ENCODE peak calls at places on chromosomes 2 and 18, in ten cellular contexts. G is HL-60, E is psoas muscle, R is OCI-LY7, L is HFFc6, J is hepatocyte, X is heart right ventricle, D is Peyer's patch, N is mammary epithelial cell, O is right lobe of liver. V is an unnamed sample.

GRCh38 chr2:206218792-206219509 is 55.5 kb upstream of the ZDBF2 start:
- DNase-seq in G (no peak), D (no peak), R (no peak), L (no peak), O (no peak), E (no peak), J (no peak), X (no peak), N (no peak), V (no peak)

GRCh38 chr2:240410808-240411207 is 24.7 kb upstream of the GPC1 start:
- DNase-seq in X (no peak), E (no peak), N (no peak), O (no peak), R (no peak), D (no peak), J (no peak), L (no peak), G (no peak), V (no peak)

GRCh38 chr2:138922973-138923563 is 142.9 kb upstream of the NXPH2 start:
- DNase-seq in R (peak), D (no peak), L (no peak), X (no peak), N (peak), G (no peak), E (no peak), O (no peak), J (peak), V (no peak)

GRCh38 chr2:230011617-230012016 is 57.1 kb downstream of the SLC16A14 start:
- DNase-seq in L (peak), G (no peak), N (no peak), R (no peak), X (no peak), D (no peak), O (no peak), J (no peak), E (no peak), V (no peak)

GRCh38 chr18:52348209-52348608 is 8.2 kb downstream of the DCC start:
- DNase-seq in E (no peak), L (no peak), X (no peak), R (peak), J (no peak), G (peak), O (no peak), D (no peak), N (peak), V (no peak)

GRCh38 chr18:48399303-48400075 is 9.7 kb downstream of the ZBTB7C start:
- DNase-seq in G (no peak), X (no peak), N (no peak), D (no peak), L (no peak), R (no peak), O (no peak), E (no peak), J (no peak), V (no peak)

GRCh38 chr2:189865836-189866235 is 81.6 kb downstream of the PMS1 start:
- DNase-seq in D (no peak), O (no peak), L (no peak), X (no peak), R (peak), E (no peak), G (no peak), N (no peak), J (no peak), V (no peak)

GRCh38 chr18:23135679-23136325 is 517 bp downstream of the CABLES1 start:
- DNase-seq in J (peak), N (no peak), D (no peak), O (peak), X (peak), R (peak), E (peak), G (no peak), L (no peak), V (peak)

GRCh38 chr2:178320011-178320410 is 125.7 kb downstream of the OSBPL6 start:
- DNase-seq in E (no peak), O (no peak), G (no peak), X (no peak), L (no peak), D (no peak), N (no peak), J (no peak), R (no peak), V (no peak)

GRCh38 chr2:71995067-71995665 is 152.5 kb downstream of the CYP26B1 start:
- DNase-seq in D (no peak), O (no peak), J (peak), N (peak), X (no peak), L (peak), G (no peak), R (no peak), E (no peak), V (no peak)

GRCh38 chr2:79702934-79703333 is 190.1 kb downstream of the CTNNA2 start:
- DNase-seq in D (no peak), E (no peak), N (no peak), J (no peak), G (no peak), X (no peak), R (no peak), L (no peak), O (no peak), V (no peak)

GRCh38 chr2:162524192-162524591 is 180.3 kb downstream of the GCA start:
- DNase-seq in X (no peak), D (no peak), O (peak), G (no peak), R (no peak), L (no peak), N (no peak), E (no peak), J (peak), V (no peak)

GRCh38 chr18:37566479-37567060 is 972 bp upstream of the CELF4 start:
- DNase-seq in J (no peak), R (no peak), N (no peak), X (no peak), O (no peak), G (no peak), D (no peak), L (no peak), E (no peak), V (no peak)

GRCh38 chr2:49129034-49129433 is 25.3 kb downstream of the FSHR start:
- DNase-seq in X (no peak), G (no peak), L (no peak), E (no peak), O (no peak), R (no peak), J (no peak), D (no peak), N (no peak), V (no peak)

GRCh38 chr18:43571078-43571689 is 293.9 kb upstream of the SYT4 start:
- DNase-seq in G (no peak), D (no peak), O (no peak), N (peak), J (peak), X (no peak), L (peak), R (peak), E (no peak), V (peak)

GRCh38 chr2:19178175-19178574 is 180.2 kb downstream of the OSR1 start:
- DNase-seq in L (peak), R (no peak), D (no peak), E (no peak), N (peak), O (no peak), G (no peak), J (no peak), X (no peak), V (no peak)

GRCh38 chr2:164757934-164758695 is 83.5 kb downstream of the COBLL1 start:
- DNase-seq in X (no peak), E (no peak), G (no peak), J (no peak), O (no peak), L (peak), D (no peak), R (peak), N (peak), V (no peak)

GRCh38 chr2:37856101-37856751 is 68.9 kb upstream of the RMDN2 start:
- DNase-seq in J (no peak), G (no peak), R (no peak), L (no peak), D (no peak), X (peak), N (no peak), E (no peak), O (no peak), V (no peak)

GRCh38 chr2:238868067-238868524 is 20.2 kb downstream of the TWIST2 start:
- DNase-seq in N (no peak), J (no peak), E (no peak), R (no peak), D (no peak), O (no peak), L (peak), G (no peak), X (no peak), V (no peak)

GRCh38 chr2:9590635-9591034 is 35.0 kb upstream of the ADAM17 start:
- DNase-seq in N (peak), D (no peak), J (no peak), L (no peak), G (no peak), O (no peak), E (no peak), R (no peak), X (no peak), V (no peak)

GRCh38 chr18:55497825-55498403 is 90.1 kb downstream of the TCF4 start:
- DNase-seq in O (no peak), L (no peak), G (no peak), J (no peak), D (no peak), R (no peak), X (no peak), E (no peak), N (no peak), V (no peak)

GRCh38 chr18:58567453-58568196 is 61.3 kb downstream of the ALPK2 start:
- DNase-seq in L (peak), G (no peak), O (peak), J (peak), D (no peak), N (peak), E (no peak), R (no peak), X (no peak), V (no peak)

GRCh38 chr18:10977042-10977441 is 172.3 kb downstream of the PIEZO2 start:
- DNase-seq in J (no peak), E (no peak), O (no peak), G (no peak), R (no peak), D (no peak), N (no peak), X (no peak), L (no peak), V (no peak)

GRCh38 chr2:102664439-102665042 is 45.2 kb downstream of the SLC9A2 start:
- DNase-seq in O (no peak), E (no peak), R (no peak), D (no peak), J (peak), X (no peak), G (no peak), N (peak), L (peak), V (no peak)

GRCh38 chr2:101828267-101829017 is 130.9 kb downstream of the MAP4K4 start:
- DNase-seq in J (no peak), L (no peak), N (no peak), R (peak), D (no peak), X (no peak), E (no peak), G (no peak), O (no peak), V (no peak)

GRCh38 chr2:27833931-27834330 is 56.3 kb downstream of the RBKS start:
- DNase-seq in O (no peak), X (no peak), R (no peak), E (no peak), L (peak), J (no peak), G (no peak), N (no peak), D (no peak), V (no peak)

GRCh38 chr2:192201116-192201515 is 6.4 kb upstream of the TMEFF2 start:
- DNase-seq in D (no peak), J (no peak), G (no peak), R (no peak), O (no peak), L (no peak), X (no peak), N (no peak), E (no peak), V (no peak)

GRCh38 chr2:8455236-8456148 is 226.4 kb upstream of the ID2 start:
- DNase-seq in J (no peak), R (no peak), X (peak), D (no peak), N (no peak), L (no peak), E (no peak), O (no peak), G (no peak), V (no peak)

GRCh38 chr2:26978061-26978596 is 7.7 kb downstream of the MAPRE3 start:
- DNase-seq in E (peak), G (no peak), R (no peak), N (peak), O (peak), X (peak), J (peak), L (peak), D (no peak), V (no peak)

DNA sequence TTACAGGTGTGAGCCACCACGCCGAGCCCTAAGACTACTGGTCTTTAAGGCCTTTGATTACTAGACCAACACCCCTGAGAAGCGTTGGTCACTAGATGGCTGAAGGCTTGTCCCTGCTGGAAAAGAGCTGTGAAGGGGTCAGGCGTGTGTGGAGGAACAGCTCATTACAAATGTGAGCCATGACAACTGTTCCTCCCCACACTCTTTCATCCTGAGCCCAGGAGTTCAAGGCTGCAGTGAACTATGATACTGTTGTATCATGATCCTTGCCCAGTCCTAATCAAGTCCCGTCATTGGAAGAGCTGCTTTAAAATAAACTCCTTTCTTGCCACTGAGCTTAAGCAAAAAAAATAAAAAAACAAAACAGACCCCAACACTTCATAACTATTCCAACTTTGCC is 19.5 kb upstream of the MCFD2 start:
- DNase-seq in G (no peak), D (no peak), O (no peak), J (no peak), X (no peak), L (no peak), R (no peak), N (no peak), E (no peak), V (no peak)
- TF ChIP-seq CTCF in G (no peak), D (no peak), O (no peak), J (no peak), X (no peak), L (no peak), R (no peak), N (no peak), E (no peak), V (no peak)

DNA sequence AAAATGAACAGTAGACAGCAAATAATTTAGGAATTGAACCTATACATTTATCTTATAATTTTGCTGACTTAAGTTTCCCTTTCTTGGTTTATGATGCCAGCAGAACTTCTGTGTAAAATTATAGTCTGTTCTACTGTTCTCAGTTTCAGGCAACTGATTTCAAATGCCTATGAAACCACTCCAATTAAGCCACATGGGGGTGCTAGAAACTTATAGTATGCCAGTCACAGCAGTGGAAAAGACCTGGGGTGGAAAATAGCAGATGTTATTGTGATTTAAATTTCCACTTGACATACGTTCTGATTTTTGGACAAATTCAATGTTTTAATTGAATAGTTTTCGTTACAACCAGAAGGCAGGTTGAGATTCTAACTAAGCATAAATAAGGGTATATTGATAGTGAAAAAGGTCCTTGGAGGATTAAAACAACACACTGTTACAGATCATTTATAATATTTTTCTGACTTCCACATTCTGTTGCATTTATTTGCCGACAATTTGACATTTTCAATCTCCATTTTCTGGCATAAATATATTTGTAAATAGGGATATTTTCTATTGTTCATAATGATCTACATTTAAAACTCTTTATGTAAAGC is 61.4 kb downstream of the CPS1 start:
- DNase-seq in O (no peak), D (no peak), E (no peak), N (peak), J (peak), L (peak), X (no peak), R (peak), G (peak), V (peak)
- TF ChIP-seq CTCF in O (peak), D (peak), E (peak), N (peak), J (peak), L (peak), X (peak), R (peak), G (peak), V (peak)

DNA sequence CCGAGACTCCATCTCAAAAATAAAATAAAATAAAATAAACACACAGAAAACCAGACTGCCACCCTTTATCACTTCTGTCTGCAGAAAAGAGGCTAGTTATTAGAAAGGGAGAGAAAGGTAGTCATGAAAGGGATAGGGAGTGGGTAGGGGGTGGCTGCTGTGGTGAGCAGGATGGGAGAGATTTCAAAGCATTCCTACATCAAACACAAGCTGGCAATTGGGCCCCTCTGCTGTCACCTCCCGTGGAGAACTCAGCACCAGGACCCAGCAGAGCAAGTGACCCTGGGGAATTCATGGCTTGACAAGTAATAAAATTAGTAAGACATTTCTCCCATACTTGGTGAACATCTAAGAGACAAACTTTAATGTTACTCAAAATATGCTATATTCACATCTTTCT is 3.7 kb upstream of the HOXD1 start:
- DNase-seq in R (no peak), D (no peak), G (no peak), L (no peak), O (no peak), E (no peak), J (no peak), N (no peak), X (no peak), V (no peak)
- TF ChIP-seq CTCF in R (no peak), D (no peak), G (no peak), L (no peak), O (no peak), E (no peak), J (no peak), N (no peak), X (no peak), V (no peak)

GRCh38 chr18:63177259-63177658 is 142.3 kb downstream of the BCL2 start:
- DNase-seq in X (no peak), O (no peak), R (no peak), G (no peak), D (peak), J (no peak), L (no peak), N (no peak), E (no peak), V (no peak)
- TF ChIP-seq CTCF in X (no peak), O (no peak), R (no peak), G (no peak), D (no peak), J (no peak), L (no peak), N (no peak), E (no peak), V (no peak)

DNA sequence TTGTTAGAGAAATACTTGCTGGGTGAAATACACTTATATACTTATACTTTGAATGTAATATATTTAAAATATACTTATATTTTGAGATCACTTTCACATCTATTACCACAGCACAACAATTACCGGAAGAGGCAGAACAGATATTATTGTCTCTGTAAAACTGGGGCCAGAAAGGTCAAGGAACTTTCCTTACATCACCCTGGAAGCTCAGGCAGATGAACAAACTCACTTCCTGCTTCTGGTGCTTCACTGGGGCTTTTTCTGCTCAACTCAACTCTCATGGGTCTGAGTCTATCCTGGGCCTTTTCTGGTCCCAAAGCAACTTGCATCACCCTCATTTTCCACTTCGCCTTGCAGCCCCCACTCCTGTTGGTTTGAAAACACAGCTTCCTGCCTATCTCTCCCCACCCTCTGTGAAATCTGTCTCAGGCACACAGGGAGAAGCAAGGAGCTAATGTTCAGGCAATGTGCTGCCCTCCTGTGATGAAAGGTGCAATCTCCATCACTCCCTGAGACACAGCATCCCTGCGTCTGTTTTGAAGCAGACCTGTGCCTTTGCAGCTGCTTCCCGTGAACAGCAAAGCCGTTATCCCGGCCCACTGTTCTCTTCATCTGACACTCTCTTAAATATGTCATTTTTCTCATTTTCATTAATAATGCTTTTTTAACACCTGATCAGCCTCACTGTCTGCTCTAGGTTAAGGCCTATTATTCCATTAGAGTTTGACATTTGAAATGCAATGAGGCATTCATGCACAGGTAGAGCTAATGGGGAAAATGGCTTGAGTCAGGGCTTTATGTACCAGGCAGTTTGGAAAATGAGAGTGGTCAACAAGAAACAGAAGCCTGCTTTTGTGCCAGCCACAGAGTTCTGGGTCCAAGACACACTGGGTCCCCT is 251.9 kb upstream of the CHAC2 start:
- DNase-seq in J (no peak), E (no peak), L (no peak), D (no peak), O (no peak), R (no peak), N (peak), X (no peak), G (no peak), V (no peak)
- TF ChIP-seq CTCF in J (peak), E (no peak), L (peak), D (no peak), O (no peak), R (no peak), N (no peak), X (no peak), G (no peak), V (no peak)

GRCh38 chr2:202885190-202885589 is 13.6 kb upstream of the ICA1L start:
- DNase-seq in R (no peak), O (no peak), X (no peak), J (no peak), L (no peak), G (no peak), D (no peak), E (no peak), N (no peak), V (no peak)

GRCh38 chr2:202881570-202881969 is 10.0 kb upstream of the ICA1L start:
- DNase-seq in N (no peak), L (no peak), X (no peak), E (no peak), R (no peak), D (no peak), J (no peak), O (no peak), G (no peak), V (no peak)

GRCh38 chr2:202883987-202884675 is 12.6 kb upstream of the ICA1L start:
- DNase-seq in N (no peak), R (no peak), E (no peak), G (no peak), L (peak), D (no peak), X (no peak), O (no peak), J (no peak), V (no peak)
- TF ChIP-seq CTCF in N (no peak), R (peak), E (no peak), G (no peak), L (peak), D (no peak), X (no peak), O (no peak), J (no peak), V (no peak)

DNA sequence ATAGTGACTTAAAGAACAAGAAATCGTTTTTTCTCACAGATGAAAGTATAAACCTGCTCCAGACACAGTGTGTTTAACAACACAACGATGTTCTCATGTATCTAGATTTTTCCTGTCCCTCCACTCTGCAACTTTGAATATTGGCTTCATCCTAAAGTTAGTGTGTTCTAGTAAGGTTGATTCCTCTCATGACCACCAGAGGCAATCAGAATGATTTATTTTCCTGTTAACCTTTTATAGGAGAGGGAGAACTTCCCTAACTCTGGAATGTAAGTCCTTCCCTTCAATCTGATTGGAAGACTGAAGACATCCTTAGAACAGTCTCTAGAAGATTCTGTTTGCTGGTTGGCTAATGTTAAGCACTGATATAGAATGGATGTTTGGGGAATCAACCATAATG is 41.0 kb upstream of the TAF4B start:
- DNase-seq in R (no peak), D (no peak), G (no peak), L (no peak), E (no peak), O (no peak), X (no peak), N (no peak), J (no peak), V (no peak)
- TF ChIP-seq CTCF in R (peak), D (no peak), G (no peak), L (peak), E (no peak), O (peak), X (no peak), N (no peak), J (no peak), V (peak)

GRCh38 chr18:62379051-62379450 is 53.9 kb downstream of the TNFRSF11A start:
- DNase-seq in O (no peak), N (peak), E (no peak), J (no peak), G (no peak), R (no peak), L (no peak), X (no peak), D (no peak), V (no peak)
- TF ChIP-seq CTCF in O (no peak), N (no peak), E (no peak), J (no peak), G (no peak), R (no peak), L (no peak), X (no peak), D (no peak), V (no peak)